ENCODE peak calls at places on chromosomes 4 and X, in five cellular contexts. C is iPS DF 6.9, X is AG04450, B is cardiac fibroblast, I is GM12864. W is an unnamed sample.

GRCh38 chr4:5708829-5709680 is 696 bp upstream of the EVC2 start:
- DNase-seq in C (no peak), X (no peak), B (no peak), I (no peak), W (no peak)

GRCh38 chrX:153926863-153927685 is 1.0 kb upstream of the ARHGAP4 start:
- DNase-seq in C (no peak), X (no peak), B (peak), I (peak), W (peak)

GRCh38 chr4:52655505-52655904 is 3.6 kb downstream of the USP46 start:
- DNase-seq in C (no peak), X (no peak), B (peak), I (no peak), W (no peak)

GRCh38 chr4:45453258-45453841 is 670.5 kb downstream of the GABRG1 start:
- DNase-seq in C (no peak), X (no peak), B (peak), I (no peak), W (no peak)

GRCh38 chr4:185656467-185656890 is 121.2 kb upstream of the PDLIM3 start:
- DNase-seq in C (no peak), X (no peak), B (peak), I (no peak), W (peak)

GRCh38 chrX:137567474-137568232 is 1.7 kb downstream of the ZIC3 start:
- DNase-seq in C (no peak), X (no peak), B (no peak), I (no peak), W (no peak)

GRCh38 chr4:149897784-149898183 is 82.1 kb upstream of the IQCM start:
- DNase-seq in C (no peak), X (no peak), B (peak), I (no peak), W (no peak)

GRCh38 chr4:3722446-3723231 is 43.5 kb upstream of the ADRA2C start:
- DNase-seq in C (no peak), X (no peak), B (no peak), I (no peak), W (no peak)

GRCh38 chrX:134374294-134374693 is 85.7 kb upstream of the HPRT1 start:
- DNase-seq in C (no peak), X (no peak), B (no peak), I (no peak), W (no peak)

GRCh38 chrX:9285342-9285771 is 179.5 kb upstream of the TBL1X start:
- DNase-seq in C (no peak), X (no peak), B (no peak), I (no peak), W (no peak)

GRCh38 chr4:46123872-46124755 is at the start of gene GABRG1:
- DNase-seq in C (peak), X (no peak), B (no peak), I (no peak), W (peak)

GRCh38 chrX:17474892-17475291 is 99.9 kb downstream of the NHS start:
- DNase-seq in C (no peak), X (no peak), B (peak), I (no peak), W (no peak)

GRCh38 chrX:115047181-115047580 is 29.8 kb upstream of the IL13RA2 start:
- DNase-seq in C (no peak), X (no peak), B (no peak), I (no peak), W (no peak)

GRCh38 chrX:102934624-102935023 is 2.4 kb upstream of the RAB40AL start:
- DNase-seq in C (no peak), X (no peak), B (peak), I (no peak), W (no peak)

GRCh38 chr4:143700420-143701352 is at the start of gene FREM3:
- DNase-seq in C (no peak), X (no peak), B (no peak), I (no peak), W (peak)

GRCh38 chr4:169070071-169070894 is 60.2 kb upstream of the CBR4 start:
- DNase-seq in C (peak), X (no peak), B (peak), I (no peak), W (peak)
- H3K4me3 ChIP-seq in C (no peak), X (no peak), B (no peak), I (no peak), W (no peak)

DNA sequence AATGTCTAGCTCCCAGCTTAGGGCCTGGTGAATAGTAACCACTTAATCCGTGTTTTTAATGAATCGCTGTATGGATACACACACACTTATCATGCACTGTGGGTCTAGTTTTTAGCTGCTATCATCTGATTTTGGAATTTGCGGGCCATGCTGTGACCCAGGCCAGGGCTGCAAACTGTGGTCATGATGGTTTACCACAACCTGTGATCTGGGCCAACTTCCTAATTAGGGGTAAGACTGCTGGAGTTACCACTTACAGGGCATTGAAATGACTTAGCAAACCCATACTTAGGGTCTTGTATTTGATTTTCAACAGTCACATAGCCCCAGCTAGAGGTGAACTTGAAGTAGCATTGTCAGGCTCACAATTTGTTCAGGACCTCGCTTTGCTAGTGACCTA is 34.0 kb upstream of the EGFL6 start:
- DNase-seq in C (no peak), X (no peak), B (no peak), I (no peak), W (no peak)
- H3K4me3 ChIP-seq in C (no peak), X (no peak), B (no peak), I (no peak), W (no peak)

DNA sequence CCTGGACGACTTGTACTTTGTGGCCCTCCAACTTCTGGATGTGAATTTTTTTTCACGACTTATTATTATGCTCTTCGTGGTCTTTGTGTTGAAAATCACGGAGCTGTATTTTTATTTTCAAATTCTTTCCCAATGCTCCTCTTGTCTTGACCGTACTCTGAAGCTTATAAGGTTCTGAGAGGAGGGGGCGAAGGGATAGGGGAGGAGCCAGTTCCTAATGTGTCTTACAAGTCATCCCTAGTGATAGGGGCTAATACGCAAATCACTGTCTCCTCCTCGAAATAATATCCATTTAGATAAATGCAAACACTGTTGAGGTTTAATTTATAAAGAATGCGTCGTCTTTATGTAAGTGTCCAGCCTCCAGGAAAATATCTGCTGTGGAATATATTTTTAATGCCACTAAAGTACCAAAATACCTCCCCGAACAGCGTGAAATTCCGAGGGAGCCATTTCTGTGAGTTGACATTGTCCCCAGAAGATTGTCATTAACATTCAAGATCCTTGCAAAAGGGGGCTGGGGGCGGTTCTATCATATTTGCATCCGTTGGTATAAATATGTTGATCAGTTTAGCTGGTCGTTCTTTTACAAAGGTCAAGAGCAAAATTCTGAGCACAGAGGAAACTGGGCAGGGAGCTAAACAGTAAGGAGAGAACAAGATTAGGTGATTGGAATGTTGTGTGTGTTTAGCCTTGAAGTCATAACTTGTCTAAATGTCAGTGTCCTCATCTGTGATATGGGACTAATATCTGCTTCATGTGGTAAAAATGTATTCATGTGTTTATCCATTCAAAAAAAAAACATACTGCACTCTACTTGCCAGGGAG is 3.7 kb upstream of the FAT1 start:
- DNase-seq in C (no peak), X (no peak), B (no peak), I (no peak), W (no peak)
- H3K4me3 ChIP-seq in C (peak), X (peak), B (peak), I (no peak), W (peak)

GRCh38 chr4:41933997-41934812 is 1.0 kb upstream of the TMEM33 start:
- DNase-seq in C (no peak), X (no peak), B (no peak), I (no peak), W (no peak)
- H3K4me3 ChIP-seq in C (no peak), X (no peak), B (peak), I (no peak), W (peak)

GRCh38 chr4:13527192-13527982 is 16.9 kb downstream of the NKX3-2 start:
- DNase-seq in C (no peak), X (no peak), B (no peak), I (no peak), W (no peak)
- H3K4me3 ChIP-seq in C (no peak), X (no peak), B (no peak), I (no peak), W (no peak)

GRCh38 chrX:123184199-123184857 is at the start of gene GRIA3:
- DNase-seq in C (no peak), X (no peak), B (no peak), I (no peak), W (no peak)
- H3K4me3 ChIP-seq in C (peak), X (no peak), B (peak), I (peak), W (peak)

DNA sequence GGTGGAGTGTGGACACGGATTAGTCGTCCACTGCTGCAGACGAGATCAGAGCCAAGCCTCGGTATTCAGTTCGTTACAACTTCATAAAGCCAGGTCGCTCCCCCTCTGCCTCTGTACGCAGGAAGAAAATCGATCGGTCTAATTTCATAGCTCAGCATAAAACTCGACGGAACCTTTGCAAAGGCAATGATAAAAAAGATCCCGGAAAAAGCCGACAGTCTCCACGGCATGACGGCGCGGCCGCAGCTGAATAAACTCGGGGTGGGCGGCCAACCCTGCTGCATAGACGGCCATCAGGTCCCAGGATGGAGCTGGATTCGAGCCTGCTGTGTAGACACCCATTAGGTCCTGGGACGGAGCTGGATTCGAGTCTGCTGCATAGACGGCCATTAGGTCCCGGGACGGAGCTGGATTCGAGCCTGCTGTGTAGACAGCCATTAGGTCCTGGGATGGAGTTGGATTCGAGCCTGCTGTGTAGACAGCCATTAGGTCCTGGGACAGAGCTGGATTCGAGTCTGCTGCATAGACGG is 113.8 kb upstream of the PPP2R3B start:
- DNase-seq in C (no peak), X (no peak), B (no peak), I (no peak), W (no peak)
- H3K4me3 ChIP-seq in C (no peak), X (no peak), B (no peak), I (no peak), W (no peak)